ENCODE peak calls at places on chromosomes 12 and 14, in four cellular contexts. One of them, this sample, is unnamed.

GRCh38 chr14:69637503-69638030 is 26.2 kb downstream of the SUSD6 start:
- DNase-seq in fibroblast of lung: no peak
- DNase-seq in PC-3: no peak
- DNase-seq in IMR-90: no peak
- DNase-seq in this sample: peak; percentile 66

GRCh38 chr14:94373708-94374107 is 14.7 kb downstream of the SERPINA1 start:
- DNase-seq in IMR-90: peak; percentile 97
- DNase-seq in fibroblast of lung: peak; percentile 99
- DNase-seq in PC-3: peak; percentile 73
- DNase-seq in this sample: no peak

GRCh38 chr14:100662850-100663527 is 63.7 kb upstream of the DLK1 start:
- DNase-seq in IMR-90: peak; percentile 61
- DNase-seq in PC-3: peak; percentile 72
- DNase-seq in fibroblast of lung: peak; percentile 43
- DNase-seq in this sample: peak; percentile 80

GRCh38 chr14:99624971-99625370 is 20.0 kb upstream of the HHIPL1 start:
- DNase-seq in PC-3: no peak
- DNase-seq in fibroblast of lung: no peak
- DNase-seq in IMR-90: no peak
- DNase-seq in this sample: no peak

GRCh38 chr12:5166976-5167375 is 123.3 kb downstream of the KCNA5 start:
- DNase-seq in PC-3: peak; percentile 26
- DNase-seq in fibroblast of lung: peak; percentile 98
- DNase-seq in IMR-90: peak; percentile 98
- DNase-seq in this sample: no peak

GRCh38 chr12:31772685-31773222 is 43.9 kb upstream of the AMN1 start:
- DNase-seq in IMR-90: no peak
- DNase-seq in PC-3: no peak
- DNase-seq in fibroblast of lung: no peak
- DNase-seq in this sample: no peak

GRCh38 chr12:96028538-96028937 is 6.8 kb downstream of the LTA4H start:
- DNase-seq in PC-3: no peak
- DNase-seq in IMR-90: no peak
- DNase-seq in fibroblast of lung: no peak
- DNase-seq in this sample: no peak

GRCh38 chr14:100471451-100472093 is 115.6 kb downstream of the BEGAIN start:
- DNase-seq in PC-3: peak; percentile 78
- DNase-seq in fibroblast of lung: peak; percentile 74
- DNase-seq in IMR-90: no peak
- DNase-seq in this sample: no peak

GRCh38 chr12:13609874-13610273 is 371.5 kb downstream of the GRIN2B start:
- DNase-seq in IMR-90: no peak
- DNase-seq in fibroblast of lung: no peak
- DNase-seq in PC-3: no peak
- DNase-seq in this sample: no peak

GRCh38 chr14:37131205-37131604 is 41.2 kb downstream of the SLC25A21 start:
- DNase-seq in IMR-90: no peak
- DNase-seq in PC-3: no peak
- DNase-seq in fibroblast of lung: no peak
- DNase-seq in this sample: no peak

GRCh38 chr14:84926656-84927055 is 603.3 kb upstream of the FLRT2 start:
- DNase-seq in IMR-90: no peak
- DNase-seq in PC-3: no peak
- DNase-seq in fibroblast of lung: no peak
- DNase-seq in this sample: no peak

GRCh38 chr14:35287481-35288013 is 4.6 kb upstream of the PSMA6 start:
- DNase-seq in PC-3: no peak
- DNase-seq in IMR-90: no peak
- DNase-seq in fibroblast of lung: peak; percentile 17
- DNase-seq in this sample: no peak

GRCh38 chr12:48980953-48981756 is 3.0 kb downstream of the WNT1 start:
- DNase-seq in fibroblast of lung: no peak
- DNase-seq in PC-3: no peak
- DNase-seq in IMR-90: peak; percentile 29
- DNase-seq in this sample: no peak

GRCh38 chr12:48979602-48980388 is 1.7 kb downstream of the WNT1 start:
- DNase-seq in PC-3: no peak
- DNase-seq in IMR-90: no peak
- DNase-seq in fibroblast of lung: no peak
- DNase-seq in this sample: no peak

GRCh38 chr12:48980389-48980952 is 2.3 kb downstream of the WNT1 start:
- DNase-seq in PC-3: peak; percentile 16
- DNase-seq in fibroblast of lung: no peak
- DNase-seq in IMR-90: no peak
- DNase-seq in this sample: peak; percentile 64

GRCh38 chr12:48982397-48983080 is 4.4 kb downstream of the WNT1 start:
- DNase-seq in PC-3: no peak
- DNase-seq in IMR-90: no peak
- DNase-seq in fibroblast of lung: no peak
- DNase-seq in this sample: no peak

DNA sequence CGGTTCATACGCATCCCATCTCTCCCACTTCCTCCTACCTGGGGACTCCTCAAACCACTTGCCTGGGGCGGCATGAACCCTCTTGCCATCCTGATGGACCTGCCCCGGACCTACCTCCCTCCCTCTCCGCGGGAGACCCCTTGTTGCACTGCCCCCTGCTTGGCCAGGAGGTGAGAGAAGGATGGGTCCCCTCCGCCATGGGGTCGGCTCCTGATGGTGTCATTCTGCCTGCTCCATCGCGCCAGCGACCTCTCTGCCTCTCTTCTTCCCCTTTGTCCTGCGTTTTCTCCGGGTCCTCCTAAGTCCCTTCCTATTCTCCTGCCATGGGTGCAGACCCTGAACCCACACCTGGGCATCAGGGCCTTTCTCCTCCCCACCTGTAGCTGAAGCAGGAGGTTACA is 3.6 kb downstream of the WNT1 start:
- DNase-seq in PC-3: no peak
- DNase-seq in fibroblast of lung: no peak
- DNase-seq in IMR-90: no peak
- DNase-seq in this sample: no peak
- TF ChIP-seq CTCF in PC-3: no peak
- TF ChIP-seq CTCF in fibroblast of lung: no peak
- TF ChIP-seq CTCF in IMR-90: no peak
- TF ChIP-seq CTCF in this sample: no peak

GRCh38 chr12:128928361-128928760 is 75.1 kb downstream of the GLT1D1 start:
- DNase-seq in IMR-90: no peak
- DNase-seq in fibroblast of lung: no peak
- DNase-seq in PC-3: no peak
- DNase-seq in this sample: no peak
- H3K9ac ChIP-seq in IMR-90: no peak overlapping the region
- H3K9ac ChIP-seq in fibroblast of lung: no peak overlapping the region
- H3K9ac ChIP-seq in PC-3: no peak overlapping the region
- H3K9ac ChIP-seq in this sample: no peak overlapping the region

DNA sequence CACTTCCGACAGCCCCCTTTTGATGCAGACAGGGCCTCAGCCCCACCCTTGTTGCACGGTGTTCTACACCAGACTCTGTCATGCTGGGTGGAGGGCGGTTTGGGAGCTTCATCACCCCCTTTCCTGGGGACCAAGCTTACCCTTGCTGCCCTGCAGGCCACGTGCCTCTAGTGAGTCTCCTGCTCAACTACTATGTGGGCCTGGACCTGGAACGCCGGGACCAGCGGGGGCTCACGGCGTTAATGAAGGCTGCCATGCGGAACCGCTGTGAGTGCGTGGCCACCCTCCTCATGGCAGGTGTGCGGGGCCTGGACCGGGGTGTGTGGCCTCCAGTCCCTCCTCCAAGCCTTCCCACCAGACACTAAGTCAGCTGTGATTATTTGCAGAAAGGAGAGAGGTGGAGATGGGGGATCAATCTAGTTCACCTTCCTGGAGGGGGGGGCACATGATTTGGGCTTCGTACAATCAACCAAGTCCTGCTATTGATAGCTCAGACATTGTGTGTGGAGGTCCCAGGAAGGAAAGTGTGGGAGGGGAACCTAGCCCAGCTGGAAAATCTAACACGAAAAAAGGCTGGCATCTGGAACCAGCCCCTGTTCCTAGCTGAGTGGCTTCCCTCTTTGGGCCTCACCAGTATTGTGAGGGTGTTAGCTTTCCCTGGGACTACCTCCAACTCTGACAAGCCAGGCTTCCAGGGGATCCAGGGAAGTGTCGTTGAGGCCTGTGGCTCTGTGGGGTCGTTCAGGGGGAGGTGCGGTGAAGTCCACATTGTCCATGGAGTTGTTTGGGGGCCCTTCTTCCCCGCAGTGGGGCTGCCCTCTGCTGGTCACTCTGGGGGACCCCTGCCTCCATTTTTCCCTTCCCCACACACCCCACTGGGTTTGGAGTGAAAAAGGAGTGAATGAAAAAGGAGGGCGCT is 1.6 kb downstream of the ANKRD33 start:
- DNase-seq in IMR-90: no peak
- DNase-seq in PC-3: no peak
- DNase-seq in fibroblast of lung: no peak
- DNase-seq in this sample: no peak
- TF ChIP-seq CTCF in IMR-90: peak; percentile 31
- TF ChIP-seq CTCF in PC-3: peak; percentile 40
- TF ChIP-seq CTCF in fibroblast of lung: peak; percentile 13
- TF ChIP-seq CTCF in this sample: no peak

DNA sequence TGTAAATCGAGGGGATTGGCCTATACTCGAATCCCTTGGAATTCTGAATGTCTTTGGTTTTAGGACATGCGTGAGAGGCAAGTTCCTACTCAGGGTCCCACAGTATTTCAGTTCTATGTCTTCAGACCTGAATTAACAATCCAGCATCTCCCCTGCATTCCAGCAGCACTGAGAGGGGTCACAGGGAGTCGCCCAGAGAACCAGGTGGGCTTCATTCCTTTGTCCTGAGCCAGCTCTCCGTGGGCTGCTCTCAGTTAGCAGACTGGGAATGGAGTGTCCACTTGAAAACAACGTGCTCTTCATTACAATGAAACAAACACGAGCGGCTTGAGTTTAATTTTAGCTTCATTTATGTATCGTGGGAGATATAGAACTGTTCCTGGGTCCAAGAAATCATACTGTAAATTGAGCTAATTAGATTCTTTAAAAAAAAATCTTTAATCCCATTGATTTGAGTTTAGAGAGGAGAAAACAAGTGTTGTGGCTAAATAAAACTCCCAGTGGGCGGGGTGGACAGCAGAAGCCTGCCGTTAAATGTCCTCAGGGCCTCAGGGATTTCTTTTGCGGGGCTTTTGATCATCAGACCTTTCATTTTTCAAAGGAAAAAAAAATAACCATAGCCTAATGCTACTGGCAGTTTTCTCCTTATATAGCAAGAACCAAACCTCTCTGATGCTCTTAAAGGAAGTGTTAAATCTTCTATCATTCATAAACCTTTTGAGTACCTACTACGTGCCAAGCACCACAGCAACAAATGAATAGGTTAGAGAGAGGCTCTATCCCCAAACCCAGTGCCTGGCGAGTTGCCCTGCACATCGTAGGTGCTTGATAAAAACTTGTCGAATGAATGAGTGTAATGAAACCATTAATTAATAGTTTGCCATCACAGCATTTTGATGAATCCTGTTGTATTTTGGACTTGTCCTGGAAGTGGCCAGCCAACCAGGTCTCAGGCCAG is 140.4 kb downstream of the CHST11 start:
- DNase-seq in fibroblast of lung: peak; percentile 60
- DNase-seq in IMR-90: no peak
- DNase-seq in PC-3: peak; percentile 25
- DNase-seq in this sample: no peak
- H3K9ac ChIP-seq in fibroblast of lung: no peak overlapping the region
- H3K9ac ChIP-seq in IMR-90: no peak overlapping the region
- H3K9ac ChIP-seq in PC-3: no peak overlapping the region
- H3K9ac ChIP-seq in this sample: no peak overlapping the region

This sample was measured in colonic mucosa.